ENCODE peak calls at places on chromosome 18, in six cellular contexts. J, A, K, W, N and V are unnamed samples.

GRCh38 chr18:21441670-21442069 is 158.8 kb downstream of the ESCO1 start:
- DNase-seq in N (no peak), A (no peak), J (no peak), W (no peak), K (no peak), V (no peak)

GRCh38 chr18:79680100-79680879 is 687 bp downstream of the CTDP1 start:
- DNase-seq in J (peak), K (peak), A (no peak), W (no peak), N (peak), V (peak)

GRCh38 chr18:7617738-7618422 is 50.8 kb downstream of the PTPRM start:
- DNase-seq in J (peak), A (no peak), K (no peak), W (no peak), N (peak), V (peak)

GRCh38 chr18:69400253-69400975 is at the start of gene DOK6:
- DNase-seq in J (peak), N (no peak), K (peak), A (peak), W (no peak), V (peak)

GRCh38 chr18:44507729-44508325 is 172.9 kb upstream of the SETBP1 start:
- DNase-seq in J (no peak), N (no peak), W (peak), K (no peak), A (peak), V (peak)

GRCh38 chr18:36066731-36067117 is 635 bp downstream of the RPRD1A start:
- DNase-seq in J (no peak), W (no peak), K (peak), N (no peak), A (no peak), V (no peak)

GRCh38 chr18:3867252-3867651 is 417.3 kb downstream of the TGIF1 start:
- DNase-seq in N (no peak), K (no peak), W (no peak), A (no peak), J (no peak), V (no peak)

GRCh38 chr18:66560092-66560491 is 43.8 kb downstream of the CDH19 start:
- DNase-seq in A (no peak), J (peak), N (no peak), K (no peak), W (no peak), V (peak)

GRCh38 chr18:6857305-6857704 is 127.8 kb downstream of the ARHGAP28 start:
- DNase-seq in K (no peak), J (no peak), W (no peak), N (no peak), A (no peak), V (peak)

GRCh38 chr18:2417861-2418610 is 153.3 kb downstream of the METTL4 start:
- DNase-seq in W (no peak), K (no peak), A (no peak), N (no peak), J (no peak), V (peak)

GRCh38 chr18:74446178-74446577 is 10.9 kb downstream of the DIPK1C start:
- DNase-seq in J (no peak), W (no peak), N (no peak), A (no peak), K (no peak), V (no peak)
- H3K27ac ChIP-seq in J (no peak), W (no peak), N (no peak), A (no peak), K (no peak), V (no peak)

DNA sequence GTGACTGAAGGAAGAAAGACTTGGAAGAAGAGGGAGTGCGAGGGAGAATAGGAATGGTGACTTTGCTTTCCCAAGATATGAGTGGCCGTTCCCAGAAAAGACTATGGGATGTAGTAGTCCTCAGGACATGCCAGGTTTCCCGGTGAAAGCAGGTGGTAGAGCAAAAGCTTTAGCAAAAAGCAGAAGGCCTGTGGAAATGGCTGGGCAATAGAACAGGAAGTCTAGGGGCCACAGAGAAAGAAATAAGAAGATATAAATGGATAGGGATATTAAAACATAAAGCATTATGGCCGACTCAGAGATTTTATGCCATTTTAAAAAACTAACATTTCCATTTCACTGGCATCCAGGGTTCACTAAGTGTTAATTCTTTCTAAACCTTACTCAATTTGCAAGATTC is 1.2 kb upstream of the SERPINB13 start:
- DNase-seq in W (no peak), J (no peak), A (no peak), K (no peak), N (no peak), V (no peak)
- H3K27ac ChIP-seq in W (no peak), J (no peak), A (no peak), K (no peak), N (no peak), V (no peak)

DNA sequence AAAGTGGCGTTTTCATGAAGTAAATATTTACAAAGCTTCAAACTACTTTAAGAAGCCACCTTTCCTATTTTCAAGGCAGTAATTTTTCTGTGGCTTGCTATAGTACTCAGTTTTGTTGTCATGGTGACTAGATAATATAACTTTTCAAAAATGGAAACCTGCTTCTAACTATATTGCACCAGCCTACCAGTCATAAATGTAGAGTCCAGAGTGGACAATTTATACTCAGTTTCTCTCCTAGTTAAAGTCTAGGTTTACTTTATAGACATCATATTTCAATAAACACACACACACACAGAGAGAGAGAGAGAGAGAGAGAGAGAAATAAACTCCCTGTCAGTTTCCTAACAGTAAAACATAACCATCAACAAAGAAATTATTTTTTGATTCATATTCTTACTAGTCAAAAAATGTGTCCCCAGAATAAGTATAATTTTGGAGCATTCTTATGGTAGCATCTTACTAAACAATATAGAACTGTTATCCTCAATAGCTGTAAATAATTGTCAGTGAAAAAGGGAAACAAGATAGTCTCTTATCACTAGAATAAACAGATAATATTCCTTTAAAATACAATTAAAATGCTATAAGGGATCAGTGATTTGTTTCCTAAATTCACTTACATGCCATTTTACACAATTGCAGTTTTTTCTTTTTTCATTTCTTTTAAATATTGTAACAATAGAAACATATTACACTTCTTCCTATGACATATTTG is 163.5 kb upstream of the BOD1L2 start:
- DNase-seq in J (no peak), N (no peak), K (no peak), A (no peak), W (no peak), V (no peak)
- H3K27ac ChIP-seq in J (no peak), N (no peak), K (no peak), A (no peak), W (no peak), V (no peak)

GRCh38 chr18:78021196-78021595 is 771.5 kb downstream of the GALR1 start:
- DNase-seq in K (no peak), N (no peak), A (no peak), J (no peak), W (no peak), V (no peak)
- H3K27ac ChIP-seq in K (no peak), N (no peak), A (no peak), J (no peak), W (no peak), V (no peak)

DNA sequence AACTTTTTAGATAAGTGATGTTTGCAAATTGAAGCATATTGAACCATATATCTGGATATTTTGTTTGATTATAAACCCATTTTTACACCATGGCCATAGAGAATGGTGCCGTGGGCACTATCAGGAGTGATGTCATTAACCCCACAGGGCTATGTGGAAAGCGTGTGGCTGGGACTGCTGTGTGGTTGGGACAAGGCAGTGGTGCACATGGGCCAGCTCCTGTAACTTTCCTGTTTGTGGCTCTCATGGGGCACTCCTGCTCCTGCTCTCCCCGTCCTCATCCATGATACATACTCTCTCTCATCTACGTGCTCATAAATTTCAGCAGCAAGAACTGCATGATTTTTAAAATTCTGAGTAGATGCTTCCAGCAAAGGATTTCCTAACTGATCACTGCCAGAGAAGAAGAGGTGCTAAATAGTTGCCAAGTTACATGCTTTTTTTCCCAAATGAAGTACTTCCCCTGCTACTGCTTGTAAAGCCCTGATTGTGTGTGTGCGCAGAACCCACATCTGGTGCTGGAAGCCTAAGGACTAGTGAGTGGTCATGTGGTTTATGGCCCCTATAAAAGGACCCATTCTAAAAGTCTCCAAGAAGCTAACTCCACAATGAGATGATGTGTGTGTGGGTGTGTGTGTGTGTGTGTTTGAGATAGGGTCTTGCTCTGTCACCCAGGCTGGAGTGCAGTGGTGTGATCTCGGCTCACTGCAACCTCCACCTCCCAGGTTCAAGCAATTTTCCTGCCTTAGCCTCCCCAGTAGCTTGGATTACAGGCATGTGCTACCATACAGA is 240.9 kb downstream of the NEDD4L start:
- DNase-seq in N (no peak), W (no peak), K (no peak), A (no peak), J (peak), V (no peak)
- H3K27ac ChIP-seq in N (no peak), W (no peak), K (no peak), A (no peak), J (peak), V (no peak)